ENCODE peak calls at places on chromosomes 16 and 17, in four cellular contexts. One of them, this sample, is unnamed.

GRCh38 chr16:27191352-27191924 is 11.9 kb upstream of the KDM8 start:
- DNase-seq in K562: no peak
- DNase-seq in GM12878: no peak
- DNase-seq in HCT116: no peak
- DNase-seq in this sample: no peak

GRCh38 chr16:84914273-84914672 is 94.5 kb downstream of the CRISPLD2 start:
- DNase-seq in HCT116: no peak
- DNase-seq in GM12878: no peak
- DNase-seq in K562: no peak
- DNase-seq in this sample: no peak

GRCh38 chr17:2055494-2056220 is 754 bp downstream of the HIC1 start:
- DNase-seq in HCT116: no peak
- DNase-seq in K562: no peak
- DNase-seq in GM12878: no peak
- DNase-seq in this sample: no peak

GRCh38 chr16:64375386-64375980 is 746.4 kb downstream of the CDH11 start:
- DNase-seq in K562: no peak
- DNase-seq in GM12878: no peak
- DNase-seq in HCT116: no peak
- DNase-seq in this sample: no peak

GRCh38 chr17:35245196-35245486 is 2.3 kb downstream of the SLFN5 start:
- DNase-seq in GM12878: no peak
- DNase-seq in K562: no peak
- DNase-seq in HCT116: peak
- DNase-seq in this sample: peak

GRCh38 chr16:82694239-82694874 is 67.6 kb downstream of the CDH13 start:
- DNase-seq in K562: no peak
- DNase-seq in GM12878: no peak
- DNase-seq in HCT116: no peak
- DNase-seq in this sample: no peak

GRCh38 chr17:27647755-27648154 is 16.8 kb downstream of the LGALS9 start:
- DNase-seq in K562: peak
- DNase-seq in GM12878: no peak
- DNase-seq in HCT116: no peak
- DNase-seq in this sample: no peak

GRCh38 chr17:82723169-82723807 is 6.8 kb downstream of the FN3KRP start:
- DNase-seq in K562: no peak
- DNase-seq in GM12878: no peak
- DNase-seq in HCT116: no peak
- DNase-seq in this sample: no peak

GRCh38 chr17:57366558-57367351 is 110.4 kb downstream of the MSI2 start:
- DNase-seq in K562: peak
- DNase-seq in GM12878: no peak
- DNase-seq in HCT116: no peak
- DNase-seq in this sample: no peak

GRCh38 chr16:6667393-6667792 is 665.3 kb upstream of the RBFOX1 start:
- DNase-seq in GM12878: no peak
- DNase-seq in K562: no peak
- DNase-seq in HCT116: no peak
- DNase-seq in this sample: no peak

GRCh38 chr16:3112058-3112880 is at the start of gene ZNF205:
- DNase-seq in K562: peak
- DNase-seq in HCT116: no peak
- DNase-seq in GM12878: no peak
- DNase-seq in this sample: peak
- TF ChIP-seq JUND in K562: peak
- TF ChIP-seq JUND in HCT116: no peak
- TF ChIP-seq JUND in GM12878: no peak
- TF ChIP-seq JUND in this sample: no peak

DNA sequence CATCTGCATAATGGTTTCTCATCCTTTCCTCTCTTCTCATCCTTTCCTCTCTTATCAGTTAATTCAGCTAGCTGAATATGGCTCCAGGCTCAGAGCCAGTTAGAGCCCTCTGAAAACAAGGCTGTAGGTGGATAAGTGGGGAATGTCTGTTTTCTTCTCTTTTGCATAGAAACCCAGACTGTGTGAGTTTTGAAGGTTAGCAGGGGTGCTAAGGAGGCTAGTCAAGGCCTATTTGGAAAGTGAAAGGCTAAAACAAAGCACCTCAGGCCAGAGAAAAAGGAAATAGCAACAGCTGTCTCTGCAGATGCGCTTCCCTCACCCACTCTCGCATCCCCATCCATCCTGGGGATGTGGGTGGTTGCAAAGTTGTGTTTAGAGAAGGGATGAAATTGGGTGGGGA is 421.0 kb downstream of the SHISA9 start:
- DNase-seq in GM12878: no peak
- DNase-seq in K562: no peak
- DNase-seq in HCT116: no peak
- DNase-seq in this sample: no peak
- TF ChIP-seq JUND in GM12878: no peak
- TF ChIP-seq JUND in K562: no peak
- TF ChIP-seq JUND in HCT116: no peak
- TF ChIP-seq JUND in this sample: no peak

GRCh38 chr17:63293310-63293709 is 152.8 kb downstream of the CYB561 start:
- DNase-seq in K562: no peak
- DNase-seq in GM12878: no peak
- DNase-seq in HCT116: no peak
- DNase-seq in this sample: no peak
- TF ChIP-seq JUND in K562: no peak
- TF ChIP-seq JUND in GM12878: no peak
- TF ChIP-seq JUND in HCT116: no peak
- TF ChIP-seq JUND in this sample: no peak

GRCh38 chr17:39580082-39580468 is 27.6 kb downstream of the NEUROD2 start:
- DNase-seq in HCT116: no peak
- DNase-seq in GM12878: no peak
- DNase-seq in K562: no peak
- DNase-seq in this sample: no peak

GRCh38 chr17:39578272-39578671 is 29.4 kb downstream of the NEUROD2 start:
- DNase-seq in HCT116: no peak
- DNase-seq in GM12878: no peak
- DNase-seq in K562: no peak
- DNase-seq in this sample: no peak

GRCh38 chr17:39573447-39574298 is 34.0 kb downstream of the NEUROD2 start:
- DNase-seq in HCT116: peak
- DNase-seq in GM12878: no peak
- DNase-seq in K562: peak
- DNase-seq in this sample: peak

GRCh38 chr17:39579318-39580081 is 28.2 kb downstream of the NEUROD2 start:
- DNase-seq in GM12878: no peak
- DNase-seq in HCT116: no peak
- DNase-seq in K562: no peak
- DNase-seq in this sample: no peak

DNA sequence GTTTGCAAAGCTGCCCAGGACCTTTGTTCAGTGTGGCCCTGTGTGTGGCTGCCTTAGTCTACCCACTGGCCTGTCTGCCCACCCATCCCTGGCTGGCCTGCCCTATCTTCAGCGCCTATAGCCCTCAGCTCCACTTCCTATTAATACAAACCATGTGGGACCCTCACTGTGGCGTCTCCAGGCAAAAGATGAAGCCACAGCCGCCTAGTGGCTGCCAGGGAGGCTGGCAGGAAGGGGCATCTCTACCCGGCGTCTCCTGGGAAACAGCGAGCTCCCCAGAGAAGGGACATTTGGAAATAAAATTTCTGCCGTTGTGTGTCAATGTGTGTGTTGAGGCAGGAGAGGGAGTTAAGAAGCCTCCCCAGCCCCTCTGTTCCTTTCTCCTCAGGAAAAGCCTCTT is 31.5 kb downstream of the NEUROD2 start:
- DNase-seq in HCT116: peak
- DNase-seq in GM12878: no peak
- DNase-seq in K562: no peak
- DNase-seq in this sample: peak
- TF ChIP-seq JUND in HCT116: no peak
- TF ChIP-seq JUND in GM12878: no peak
- TF ChIP-seq JUND in K562: no peak
- TF ChIP-seq JUND in this sample: no peak